ENCODE peak calls at places on chromosome 2, in seven cellular contexts. One of them, this sample, is unnamed.

GRCh38 chr2:64052468-64053241 is 33.4 kb upstream of the VPS54 start:
- DNase-seq in iPS DF 6.9: no peak
- DNase-seq in SK-N-SH: peak; percentile 39
- DNase-seq in KBM-7: peak; percentile 41
- DNase-seq in NCI-H1930: no peak
- DNase-seq in stimulated activated CD8-positive, alpha-beta memory T cell treated with anti-CD3 and anti-CD28 coated beads, Interleukin-2, amount 100 ng/mL, for 48 hours: no peak
- DNase-seq in kidney epithelial cell: no peak
- DNase-seq in this sample: no peak

GRCh38 chr2:23541453-23542334 is 156.7 kb downstream of the KLHL29 start:
- DNase-seq in NCI-H1930: peak; percentile 42
- DNase-seq in KBM-7: no peak
- DNase-seq in SK-N-SH: no peak
- DNase-seq in stimulated activated CD8-positive, alpha-beta memory T cell treated with anti-CD3 and anti-CD28 coated beads, Interleukin-2, amount 100 ng/mL, for 48 hours: no peak
- DNase-seq in kidney epithelial cell: no peak
- DNase-seq in iPS DF 6.9: no peak
- DNase-seq in this sample: peak; percentile 88

GRCh38 chr2:177881001-177881748 is 191.4 kb downstream of the PDE11A start:
- DNase-seq in iPS DF 6.9: no peak
- DNase-seq in stimulated activated CD8-positive, alpha-beta memory T cell treated with anti-CD3 and anti-CD28 coated beads, Interleukin-2, amount 100 ng/mL, for 48 hours: no peak
- DNase-seq in kidney epithelial cell: no peak
- DNase-seq in KBM-7: no peak
- DNase-seq in SK-N-SH: no peak
- DNase-seq in NCI-H1930: no peak
- DNase-seq in this sample: no peak

GRCh38 chr2:109098251-109098920 is 30.6 kb upstream of the SH3RF3 start:
- DNase-seq in NCI-H1930: no peak
- DNase-seq in kidney epithelial cell: no peak
- DNase-seq in iPS DF 6.9: no peak
- DNase-seq in SK-N-SH: no peak
- DNase-seq in stimulated activated CD8-positive, alpha-beta memory T cell treated with anti-CD3 and anti-CD28 coated beads, Interleukin-2, amount 100 ng/mL, for 48 hours: no peak
- DNase-seq in KBM-7: no peak
- DNase-seq in this sample: no peak

GRCh38 chr2:122858075-122858702 is 1102.7 kb downstream of the TSN start:
- DNase-seq in KBM-7: no peak
- DNase-seq in iPS DF 6.9: no peak
- DNase-seq in stimulated activated CD8-positive, alpha-beta memory T cell treated with anti-CD3 and anti-CD28 coated beads, Interleukin-2, amount 100 ng/mL, for 48 hours: no peak
- DNase-seq in NCI-H1930: no peak
- DNase-seq in kidney epithelial cell: no peak
- DNase-seq in SK-N-SH: no peak
- DNase-seq in this sample: no peak

GRCh38 chr2:73383036-73383435 is 2.6 kb upstream of the ALMS1 start:
- DNase-seq in stimulated activated CD8-positive, alpha-beta memory T cell treated with anti-CD3 and anti-CD28 coated beads, Interleukin-2, amount 100 ng/mL, for 48 hours: no peak
- DNase-seq in NCI-H1930: no peak
- DNase-seq in KBM-7: no peak
- DNase-seq in iPS DF 6.9: no peak
- DNase-seq in SK-N-SH: no peak
- DNase-seq in kidney epithelial cell: no peak
- DNase-seq in this sample: no peak

GRCh38 chr2:203732072-203732952 is 25.9 kb downstream of the CD28 start:
- DNase-seq in stimulated activated CD8-positive, alpha-beta memory T cell treated with anti-CD3 and anti-CD28 coated beads, Interleukin-2, amount 100 ng/mL, for 48 hours: no peak
- DNase-seq in kidney epithelial cell: no peak
- DNase-seq in iPS DF 6.9: no peak
- DNase-seq in SK-N-SH: no peak
- DNase-seq in NCI-H1930: no peak
- DNase-seq in KBM-7: no peak
- DNase-seq in this sample: no peak

GRCh38 chr2:83069724-83070123 is 1389.4 kb downstream of the SUCLG1 start:
- DNase-seq in stimulated activated CD8-positive, alpha-beta memory T cell treated with anti-CD3 and anti-CD28 coated beads, Interleukin-2, amount 100 ng/mL, for 48 hours: no peak
- DNase-seq in kidney epithelial cell: peak; percentile 16
- DNase-seq in SK-N-SH: no peak
- DNase-seq in KBM-7: no peak
- DNase-seq in NCI-H1930: no peak
- DNase-seq in iPS DF 6.9: no peak
- DNase-seq in this sample: peak; percentile 34

GRCh38 chr2:62785216-62785615 is 79.7 kb downstream of the EHBP1 start:
- DNase-seq in iPS DF 6.9: no peak
- DNase-seq in kidney epithelial cell: no peak
- DNase-seq in KBM-7: no peak
- DNase-seq in NCI-H1930: no peak
- DNase-seq in SK-N-SH: no peak
- DNase-seq in stimulated activated CD8-positive, alpha-beta memory T cell treated with anti-CD3 and anti-CD28 coated beads, Interleukin-2, amount 100 ng/mL, for 48 hours: no peak
- DNase-seq in this sample: no peak